ENCODE peak calls at places on chromosomes 4 and X, in four cellular contexts. One of them, this sample, is unnamed.

GRCh38 chrX:65463550-65463949 is 71.0 kb downstream of the LAS1L start:
- DNase-seq in iris pigment epithelial cell: peak
- DNase-seq in G401: no peak
- DNase-seq in spleen: no peak
- DNase-seq in this sample: no peak

GRCh38 chrX:100410083-100410590 is at the start of gene PCDH19:
- DNase-seq in G401: no peak
- DNase-seq in spleen: peak
- DNase-seq in iris pigment epithelial cell: peak
- DNase-seq in this sample: peak

GRCh38 chr4:15234585-15235126 is 193.2 kb upstream of the C1QTNF7 start:
- DNase-seq in iris pigment epithelial cell: peak
- DNase-seq in spleen: no peak
- DNase-seq in G401: no peak
- DNase-seq in this sample: no peak

GRCh38 chrX:68433981-68434299 is 645 bp upstream of the OPHN1 start:
- DNase-seq in iris pigment epithelial cell: no peak
- DNase-seq in G401: no peak
- DNase-seq in spleen: no peak
- DNase-seq in this sample: no peak

GRCh38 chrX:427812-428725 is 41.4 kb upstream of the PPP2R3B start:
- DNase-seq in G401: peak
- DNase-seq in spleen: no peak
- DNase-seq in iris pigment epithelial cell: peak
- DNase-seq in this sample: peak

GRCh38 chr4:136637071-136637777 is 895.1 kb downstream of the PCDH18 start:
- DNase-seq in iris pigment epithelial cell: peak
- DNase-seq in G401: peak
- DNase-seq in spleen: no peak
- DNase-seq in this sample: peak

GRCh38 chr4:91123742-91124141 is 996.5 kb downstream of the CCSER1 start:
- DNase-seq in spleen: no peak
- DNase-seq in G401: no peak
- DNase-seq in iris pigment epithelial cell: no peak
- DNase-seq in this sample: no peak

GRCh38 chr4:112185334-112185733 is 40.1 kb downstream of the FAM241A start:
- DNase-seq in spleen: no peak
- DNase-seq in G401: no peak
- DNase-seq in iris pigment epithelial cell: no peak
- DNase-seq in this sample: no peak

GRCh38 chr4:40601641-40602040 is 28.0 kb downstream of the RBM47 start:
- DNase-seq in spleen: no peak
- DNase-seq in G401: no peak
- DNase-seq in iris pigment epithelial cell: no peak
- DNase-seq in this sample: no peak

GRCh38 chr4:113049421-113050355 is at the start of gene ANK2:
- DNase-seq in G401: peak
- DNase-seq in spleen: no peak
- DNase-seq in iris pigment epithelial cell: peak
- DNase-seq in this sample: peak

GRCh38 chr4:156771171-156771837 is 200.3 kb downstream of the PDGFC start:
- DNase-seq in G401: peak
- DNase-seq in spleen: no peak
- DNase-seq in iris pigment epithelial cell: peak
- DNase-seq in this sample: peak

GRCh38 chrX:14476169-14476568 is 53.2 kb upstream of the GLRA2 start:
- DNase-seq in spleen: no peak
- DNase-seq in G401: peak
- DNase-seq in iris pigment epithelial cell: no peak
- DNase-seq in this sample: peak

GRCh38 chr4:8368998-8369397 is 71.5 kb downstream of the ACOX3 start:
- DNase-seq in G401: no peak
- DNase-seq in spleen: peak
- DNase-seq in iris pigment epithelial cell: no peak
- DNase-seq in this sample: no peak

GRCh38 chrX:145405012-145405411 is 157.7 kb downstream of the SPANXN1 start:
- DNase-seq in iris pigment epithelial cell: peak
- DNase-seq in G401: peak
- DNase-seq in spleen: no peak
- DNase-seq in this sample: peak

GRCh38 chr4:41331224-41331623 is 74.5 kb downstream of the UCHL1 start:
- DNase-seq in iris pigment epithelial cell: peak
- DNase-seq in spleen: no peak
- DNase-seq in G401: no peak
- DNase-seq in this sample: no peak

GRCh38 chr4:16264798-16265197 is 38.5 kb upstream of the TAPT1 start:
- DNase-seq in spleen: no peak
- DNase-seq in G401: peak
- DNase-seq in iris pigment epithelial cell: peak
- DNase-seq in this sample: peak

GRCh38 chrX:139093201-139093600 is 381.7 kb upstream of the FGF13 start:
- DNase-seq in iris pigment epithelial cell: no peak
- DNase-seq in G401: no peak
- DNase-seq in spleen: no peak
- DNase-seq in this sample: no peak

GRCh38 chr4:87732033-87732770 is 67.2 kb upstream of the IBSP start:
- DNase-seq in spleen: no peak
- DNase-seq in G401: no peak
- DNase-seq in iris pigment epithelial cell: no peak
- DNase-seq in this sample: no peak

GRCh38 chr4:915595-915994 is 16.5 kb downstream of the GAK start:
- DNase-seq in iris pigment epithelial cell: peak
- DNase-seq in G401: peak
- DNase-seq in spleen: peak
- DNase-seq in this sample: no peak

GRCh38 chr4:64368741-64369140 is 40.5 kb downstream of the TECRL start:
- DNase-seq in spleen: no peak
- DNase-seq in G401: no peak
- DNase-seq in iris pigment epithelial cell: no peak
- DNase-seq in this sample: no peak